ENCODE peak calls at places on chromosomes 11 and 22, in four cellular contexts. Z is mammary epithelial cell, Q is left ventricle myocardium inferior, C is AG09309. D is an unnamed sample.

GRCh38 chr11:131240421-131240820 is 130.0 kb upstream of the NTM start:
- DNase-seq in Z (no peak), Q (no peak), C (no peak), D (no peak)

GRCh38 chr11:103418014-103418413 is 308.8 kb downstream of the DYNC2H1 start:
- DNase-seq in C (no peak), Z (no peak), Q (no peak), D (no peak)

GRCh38 chr11:72871089-72871488 is 56.9 kb downstream of the ATG16L2 start:
- DNase-seq in Q (no peak), C (no peak), Z (no peak), D (no peak)

GRCh38 chr11:111714522-111714921 is 51.7 kb downstream of the PPP2R1B start:
- DNase-seq in C (no peak), Q (no peak), Z (no peak), D (no peak)

GRCh38 chr22:43273902-43274484 is 69.2 kb downstream of the SCUBE1 start:
- DNase-seq in Z (peak; percentile 41), C (no peak), Q (no peak), D (no peak)

GRCh38 chr22:42856179-42856864 is 751 bp downstream of the ARFGAP3 start:
- DNase-seq in C (no peak), Z (no peak), Q (peak; percentile 62), D (no peak)

GRCh38 chr11:44858796-44859527 is 91.7 kb downstream of the TP53I11 start:
- DNase-seq in Q (no peak), C (peak; percentile 14), Z (no peak), D (peak; percentile 24)

GRCh38 chr11:67396587-67397398 is 4.9 kb downstream of the PPP1CA start:
- DNase-seq in Q (no peak), C (no peak), Z (no peak), D (no peak)

GRCh38 chr22:38135133-38135706 is 24.7 kb upstream of the BAIAP2L2 start:
- DNase-seq in C (peak; percentile 52), Q (no peak), Z (peak; percentile 94), D (peak; percentile 47)

GRCh38 chr22:49753276-49753884 is 74.3 kb downstream of the BRD1 start:
- DNase-seq in Q (no peak), C (no peak), Z (no peak), D (no peak)

GRCh38 chr11:16840951-16841350 is 102.5 kb downstream of the C11orf58 start:
- DNase-seq in C (no peak), Q (no peak), Z (no peak), D (no peak)

GRCh38 chr11:70788247-70789022 is 390.1 kb downstream of the CTTN start:
- DNase-seq in Z (peak; percentile 79), C (peak; percentile 62), Q (no peak), D (peak; percentile 23)

GRCh38 chr11:75275581-75275980 is 35.0 kb downstream of the TPBGL start:
- DNase-seq in C (no peak), Q (peak; percentile 38), Z (no peak), D (no peak)

GRCh38 chr11:103384652-103385051 is 275.4 kb downstream of the DYNC2H1 start:
- DNase-seq in Z (peak; percentile 0), C (no peak), Q (no peak), D (no peak)

GRCh38 chr11:74636633-74637184 is 44.3 kb downstream of the POLD3 start:
- DNase-seq in Q (no peak), C (peak; percentile 75), Z (peak; percentile 82), D (peak; percentile 77)

GRCh38 chr11:69539416-69540117 is 58.1 kb downstream of the LINC01488 start:
- DNase-seq in C (no peak), Q (peak; percentile 32), Z (no peak), D (no peak)

GRCh38 chr11:112174789-112175595 is at the start of gene BCO2:
- DNase-seq in C (no peak), Z (peak; percentile 85), Q (peak; percentile 84), D (peak; percentile 33)

GRCh38 chr11:35464308-35464707 is 45.0 kb upstream of the SLC1A2 start:
- DNase-seq in Z (peak; percentile 12), Q (no peak), C (no peak), D (no peak)

GRCh38 chr11:71488086-71488967 is 35.3 kb downstream of the NADSYN1 start:
- DNase-seq in C (no peak), Q (no peak), Z (peak; percentile 78), D (peak; percentile 17)

GRCh38 chr11:26199341-26199740 is 132.6 kb upstream of the ANO3 start:
- DNase-seq in Z (no peak), C (no peak), Q (no peak), D (no peak)

GRCh38 chr11:28566643-28567042 is 458.5 kb downstream of the METTL15 start:
- DNase-seq in Q (peak; percentile 78), Z (peak; percentile 90), C (peak; percentile 87), D (peak; percentile 98)

GRCh38 chr11:6453152-6453551 is 12.4 kb upstream of the HPX start:
- DNase-seq in Z (no peak), Q (no peak), C (no peak), D (no peak)

GRCh38 chr22:48835857-48836672 is 991.6 kb downstream of the BRD1 start:
- DNase-seq in Z (no peak), C (no peak), Q (no peak), D (no peak)

GRCh38 chr22:38032681-38033521 is 24.3 kb upstream of the PICK1 start:
- DNase-seq in Q (no peak), C (peak; percentile 51), Z (no peak), D (peak; percentile 84)

GRCh38 chr11:32893947-32894827 is 1.6 kb downstream of the QSER1 start:
- DNase-seq in Q (no peak), Z (peak; percentile 88), C (peak; percentile 29), D (peak; percentile 61)

GRCh38 chr11:60318726-60319125 is 8.3 kb upstream of the MS4A6E start:
- DNase-seq in Z (peak; percentile 52), Q (no peak), C (no peak), D (no peak)

GRCh38 chr11:76808158-76808557 is 25.0 kb downstream of the TSKU start:
- DNase-seq in Z (no peak), C (no peak), Q (no peak), D (no peak)

GRCh38 chr11:68269414-68270081 is 2.2 kb downstream of the C11orf24 start:
- DNase-seq in Z (peak; percentile 72), Q (no peak), C (peak; percentile 41), D (no peak)

GRCh38 chr11:36162909-36163434 is 126.3 kb downstream of the COMMD9 start:
- DNase-seq in Z (no peak), C (no peak), Q (peak; percentile 31), D (no peak)

GRCh38 chr22:27752141-27752540 is 49.4 kb downstream of the MN1 start:
- DNase-seq in C (no peak), Z (no peak), Q (no peak), D (no peak)

GRCh38 chr11:19187880-19188279 is 13.9 kb downstream of the CSRP3 start:
- DNase-seq in Q (no peak), Z (peak; percentile 12), C (no peak), D (no peak)

GRCh38 chr11:68396526-68396925 is 64.0 kb upstream of the PPP6R3 start:
- DNase-seq in C (no peak), Q (no peak), Z (no peak), D (peak; percentile 54)

GRCh38 chr11:73465019-73465675 is 88.9 kb downstream of the RELT start:
- DNase-seq in Z (no peak), C (no peak), Q (no peak), D (no peak)

GRCh38 chr11:30635401-30635989 is 49.3 kb upstream of the MPPED2 start:
- DNase-seq in Q (no peak), Z (no peak), C (no peak), D (no peak)

GRCh38 chr11:79182794-79183193 is 258.0 kb downstream of the TENM4 start:
- DNase-seq in Q (no peak), C (peak; percentile 73), Z (peak; percentile 32), D (peak; percentile 83)

GRCh38 chr11:35337136-35337918 is 82.0 kb downstream of the SLC1A2 start:
- DNase-seq in Q (no peak), C (peak; percentile 97), Z (peak; percentile 99), D (peak; percentile 96)

GRCh38 chr11:94151311-94151710 is 22.7 kb downstream of the PANX1 start:
- DNase-seq in C (no peak), Q (no peak), Z (no peak), D (no peak)

GRCh38 chr11:62556102-62556871 is 9.7 kb upstream of the AHNAK start:
- DNase-seq in C (peak; percentile 84), Q (peak; percentile 87), Z (peak; percentile 96), D (peak; percentile 93)

GRCh38 chr11:62555464-62556092 is 9.0 kb upstream of the AHNAK start:
- DNase-seq in Z (no peak), Q (peak; percentile 39), C (no peak), D (no peak)

GRCh38 chr11:62553839-62554361 is 7.3 kb upstream of the AHNAK start:
- DNase-seq in Z (peak; percentile 88), C (peak; percentile 52), Q (no peak), D (no peak)

GRCh38 chr11:62552931-62553838 is 6.6 kb upstream of the AHNAK start:
- DNase-seq in C (peak; percentile 80), Q (peak; percentile 86), Z (peak; percentile 93), D (peak; percentile 83)

GRCh38 chr11:62554377-62554776 is 7.8 kb upstream of the AHNAK start:
- DNase-seq in Q (peak; percentile 30), Z (no peak), C (no peak), D (no peak)
- H3K4me3 ChIP-seq in Q (no peak overlapping the region), Z (no peak overlapping the region), C (peak overlapping the region; percentile 20), D (peak overlapping the region; percentile 41)

DNA sequence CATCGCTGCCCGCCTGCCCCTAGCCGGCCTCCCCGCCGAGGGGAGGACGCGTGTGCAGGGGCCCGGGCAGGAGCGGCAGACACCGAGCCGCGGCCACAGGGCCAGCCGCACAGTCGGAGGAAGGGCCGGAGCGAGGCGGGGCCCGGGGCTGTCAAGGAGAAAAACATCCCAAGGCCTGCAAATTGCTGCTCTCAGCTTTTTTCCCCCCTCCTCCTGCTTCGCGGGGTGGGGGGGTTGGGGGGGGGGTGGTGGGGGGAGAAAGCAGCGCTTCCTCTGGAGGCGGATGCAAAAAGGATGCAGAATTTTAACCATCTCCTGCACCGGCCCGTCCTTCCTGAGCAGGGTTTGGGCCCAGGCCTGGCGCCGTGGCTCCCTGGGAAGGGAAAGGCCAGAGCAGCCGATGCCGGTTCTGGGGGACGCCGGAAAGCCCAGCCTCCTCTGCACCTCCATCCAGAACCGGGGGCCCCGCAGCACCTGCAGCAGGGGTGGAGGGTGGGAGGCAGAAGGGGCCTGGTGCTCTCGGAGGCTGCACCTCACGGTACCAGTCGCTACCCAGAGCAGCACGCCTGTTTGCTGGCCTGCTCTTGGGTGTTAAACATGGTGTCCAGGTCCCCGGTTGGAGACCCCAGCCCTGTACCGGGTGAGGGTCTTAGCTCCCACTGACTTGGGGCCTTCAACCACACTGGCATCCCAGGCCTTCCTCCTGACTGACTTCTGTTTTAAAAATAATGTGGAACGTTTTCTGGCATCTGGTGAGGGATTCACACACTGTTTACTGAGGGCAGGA is 77.3 kb upstream of the WNT7B start:
- DNase-seq in Q (peak; percentile 83), Z (peak; percentile 39), C (no peak), D (no peak)
- H3K4me3 ChIP-seq in Q (peak overlapping the region; percentile 84), Z (peak overlapping the region; percentile 78), C (peak overlapping the region; percentile 75), D (peak overlapping the region; percentile 64)

GRCh38 chr11:91773090-91773489 is 451.5 kb upstream of the FAT3 start:
- DNase-seq in C (peak; percentile 10), Q (no peak), Z (no peak), D (no peak)
- H3K4me3 ChIP-seq in C (no peak overlapping the region), Q (no peak overlapping the region), Z (no peak overlapping the region), D (no peak overlapping the region)

GRCh38 chr11:64319421-64319761 is 1.5 kb downstream of the PRDX5 start:
- DNase-seq in Q (no peak), Z (no peak), C (no peak), D (no peak)
- H3K4me3 ChIP-seq in Q (peak overlapping the region; percentile 82), Z (peak overlapping the region; percentile 91), C (peak overlapping the region; percentile 62), D (peak overlapping the region; percentile 75)

D was measured in skeletal muscle cell.